ENCODE peak calls at places on chromosomes 12 and 14, in six cellular contexts. One of them, this sample, is unnamed.

GRCh38 chr12:26298785-26299621 is 103.6 kb downstream of the SSPN start:
- DNase-seq in BJ: peak; percentile 65
- DNase-seq in Peyer's patch: no peak
- DNase-seq in astrocyte of the cerebellum: peak; percentile 55
- DNase-seq in IMR-90: peak; percentile 83
- DNase-seq in upper lobe of right lung: no peak
- DNase-seq in this sample: no peak

GRCh38 chr12:17528394-17528793 is 561.6 kb downstream of the RERGL start:
- DNase-seq in BJ: no peak
- DNase-seq in Peyer's patch: no peak
- DNase-seq in astrocyte of the cerebellum: no peak
- DNase-seq in IMR-90: no peak
- DNase-seq in upper lobe of right lung: no peak
- DNase-seq in this sample: no peak

GRCh38 chr12:76670776-76671175 is 93.1 kb upstream of the ZDHHC17 start:
- DNase-seq in BJ: peak; percentile 84
- DNase-seq in Peyer's patch: no peak
- DNase-seq in astrocyte of the cerebellum: no peak
- DNase-seq in IMR-90: peak; percentile 80
- DNase-seq in upper lobe of right lung: no peak
- DNase-seq in this sample: no peak

GRCh38 chr12:4137015-4137414 is 136.5 kb upstream of the CCND2 start:
- DNase-seq in BJ: no peak
- DNase-seq in Peyer's patch: no peak
- DNase-seq in astrocyte of the cerebellum: no peak
- DNase-seq in IMR-90: no peak
- DNase-seq in upper lobe of right lung: no peak
- DNase-seq in this sample: no peak

GRCh38 chr12:2198088-2198501 is 145.3 kb downstream of the CACNA1C start:
- DNase-seq in BJ: peak; percentile 41
- DNase-seq in Peyer's patch: no peak
- DNase-seq in astrocyte of the cerebellum: peak; percentile 80
- DNase-seq in IMR-90: peak; percentile 64
- DNase-seq in upper lobe of right lung: no peak
- DNase-seq in this sample: peak; percentile 42

GRCh38 chr14:89041245-89041585 is 216.8 kb downstream of the TTC8 start:
- DNase-seq in BJ: no peak
- DNase-seq in Peyer's patch: no peak
- DNase-seq in astrocyte of the cerebellum: no peak
- DNase-seq in IMR-90: no peak
- DNase-seq in upper lobe of right lung: no peak
- DNase-seq in this sample: no peak

GRCh38 chr12:13530966-13531365 is 334.4 kb downstream of the EMP1 start:
- DNase-seq in BJ: no peak
- DNase-seq in Peyer's patch: no peak
- DNase-seq in astrocyte of the cerebellum: no peak
- DNase-seq in IMR-90: no peak
- DNase-seq in upper lobe of right lung: peak; percentile 52
- DNase-seq in this sample: no peak

GRCh38 chr14:35525695-35526094 is 8.3 kb upstream of the INSM2 start:
- DNase-seq in BJ: no peak
- DNase-seq in Peyer's patch: no peak
- DNase-seq in astrocyte of the cerebellum: no peak
- DNase-seq in IMR-90: no peak
- DNase-seq in upper lobe of right lung: no peak
- DNase-seq in this sample: no peak

GRCh38 chr12:49052451-49053208 is 8.0 kb downstream of the KMT2D start:
- DNase-seq in BJ: no peak
- DNase-seq in Peyer's patch: no peak
- DNase-seq in astrocyte of the cerebellum: no peak
- DNase-seq in IMR-90: no peak
- DNase-seq in upper lobe of right lung: no peak
- DNase-seq in this sample: no peak

GRCh38 chr14:90397401-90398314 is 829 bp downstream of the CALM1 start:
- DNase-seq in BJ: no peak
- DNase-seq in Peyer's patch: peak; percentile 66
- DNase-seq in astrocyte of the cerebellum: no peak
- DNase-seq in IMR-90: peak; percentile 24
- DNase-seq in upper lobe of right lung: peak; percentile 85
- DNase-seq in this sample: no peak

GRCh38 chr12:96078281-96078761 is 42.9 kb upstream of the LTA4H start:
- DNase-seq in BJ: no peak
- DNase-seq in Peyer's patch: no peak
- DNase-seq in astrocyte of the cerebellum: peak; percentile 62
- DNase-seq in IMR-90: peak; percentile 15
- DNase-seq in upper lobe of right lung: peak; percentile 65
- DNase-seq in this sample: no peak

GRCh38 chr12:7190268-7191055 is 976 bp downstream of the PEX5 start:
- DNase-seq in BJ: no peak
- DNase-seq in Peyer's patch: no peak
- DNase-seq in astrocyte of the cerebellum: no peak
- DNase-seq in IMR-90: peak; percentile 6
- DNase-seq in upper lobe of right lung: peak; percentile 70
- DNase-seq in this sample: no peak

GRCh38 chr14:90495357-90496276 is 98.8 kb downstream of the CALM1 start:
- DNase-seq in BJ: no peak
- DNase-seq in Peyer's patch: no peak
- DNase-seq in astrocyte of the cerebellum: peak; percentile 71
- DNase-seq in IMR-90: peak; percentile 75
- DNase-seq in upper lobe of right lung: no peak
- DNase-seq in this sample: peak; percentile 16

GRCh38 chr14:34539407-34540180 is at the start of gene EAPP:
- DNase-seq in BJ: peak; percentile 79
- DNase-seq in Peyer's patch: peak; percentile 98
- DNase-seq in astrocyte of the cerebellum: peak; percentile 91
- DNase-seq in IMR-90: peak; percentile 97
- DNase-seq in upper lobe of right lung: peak; percentile 100
- DNase-seq in this sample: peak; percentile 87

GRCh38 chr14:31106768-31107167 is 80.6 kb upstream of the STRN3 start:
- DNase-seq in BJ: no peak
- DNase-seq in Peyer's patch: no peak
- DNase-seq in astrocyte of the cerebellum: no peak
- DNase-seq in IMR-90: peak; percentile 56
- DNase-seq in upper lobe of right lung: no peak
- DNase-seq in this sample: peak; percentile 4

GRCh38 chr12:113422030-113422900 is at the start of gene SDSL:
- DNase-seq in BJ: peak; percentile 27
- DNase-seq in Peyer's patch: peak; percentile 19
- DNase-seq in astrocyte of the cerebellum: no peak
- DNase-seq in IMR-90: peak; percentile 80
- DNase-seq in upper lobe of right lung: peak; percentile 88
- DNase-seq in this sample: peak; percentile 57

GRCh38 chr14:35140718-35141581 is 18.6 kb downstream of the PRORP start:
- DNase-seq in BJ: no peak
- DNase-seq in Peyer's patch: no peak
- DNase-seq in astrocyte of the cerebellum: no peak
- DNase-seq in IMR-90: peak; percentile 52
- DNase-seq in upper lobe of right lung: no peak
- DNase-seq in this sample: no peak

GRCh38 chr14:60220917-60221316 is 28.1 kb upstream of the PPM1A start:
- DNase-seq in BJ: no peak
- DNase-seq in Peyer's patch: no peak
- DNase-seq in astrocyte of the cerebellum: no peak
- DNase-seq in IMR-90: no peak
- DNase-seq in upper lobe of right lung: no peak
- DNase-seq in this sample: no peak

GRCh38 chr12:57239587-57240068 is 10.1 kb downstream of the SHMT2 start:
- DNase-seq in BJ: no peak
- DNase-seq in Peyer's patch: no peak
- DNase-seq in astrocyte of the cerebellum: no peak
- DNase-seq in IMR-90: no peak
- DNase-seq in upper lobe of right lung: no peak
- DNase-seq in this sample: no peak

GRCh38 chr12:132217800-132218518 is 73.7 kb downstream of the NOC4L start:
- DNase-seq in BJ: no peak
- DNase-seq in Peyer's patch: no peak
- DNase-seq in astrocyte of the cerebellum: no peak
- DNase-seq in IMR-90: no peak
- DNase-seq in upper lobe of right lung: no peak
- DNase-seq in this sample: no peak

GRCh38 chr12:132218519-132218860 is 74.2 kb downstream of the NOC4L start:
- DNase-seq in BJ: no peak
- DNase-seq in Peyer's patch: no peak
- DNase-seq in astrocyte of the cerebellum: no peak
- DNase-seq in IMR-90: no peak
- DNase-seq in upper lobe of right lung: no peak
- DNase-seq in this sample: no peak

GRCh38 chr12:132217371-132217770 is 73.1 kb downstream of the NOC4L start:
- DNase-seq in BJ: no peak
- DNase-seq in Peyer's patch: no peak
- DNase-seq in astrocyte of the cerebellum: no peak
- DNase-seq in IMR-90: no peak
- DNase-seq in upper lobe of right lung: no peak
- DNase-seq in this sample: no peak

GRCh38 chr12:132219323-132219722 is 75.1 kb downstream of the NOC4L start:
- DNase-seq in BJ: no peak
- DNase-seq in Peyer's patch: no peak
- DNase-seq in astrocyte of the cerebellum: no peak
- DNase-seq in IMR-90: no peak
- DNase-seq in upper lobe of right lung: peak; percentile 52
- DNase-seq in this sample: no peak

GRCh38 chr12:132218915-132219314 is 74.7 kb downstream of the NOC4L start:
- DNase-seq in BJ: no peak
- DNase-seq in Peyer's patch: no peak
- DNase-seq in astrocyte of the cerebellum: no peak
- DNase-seq in IMR-90: no peak
- DNase-seq in upper lobe of right lung: peak; percentile 53
- DNase-seq in this sample: no peak
- TF ChIP-seq CTCF in BJ: peak; percentile 38
- TF ChIP-seq CTCF in Peyer's patch: peak; percentile 37
- TF ChIP-seq CTCF in astrocyte of the cerebellum: peak; percentile 16
- TF ChIP-seq CTCF in IMR-90: peak; percentile 15
- TF ChIP-seq CTCF in upper lobe of right lung: peak; percentile 20
- TF ChIP-seq CTCF in this sample: peak; percentile 41

GRCh38 chr12:46369095-46369473 is 3.5 kb downstream of the SLC38A2 start:
- DNase-seq in BJ: no peak
- DNase-seq in Peyer's patch: no peak
- DNase-seq in astrocyte of the cerebellum: no peak
- DNase-seq in IMR-90: no peak
- DNase-seq in upper lobe of right lung: no peak
- DNase-seq in this sample: no peak
- H3K4me3 ChIP-seq in BJ: peak overlapping the region; percentile 65
- H3K4me3 ChIP-seq in Peyer's patch: peak overlapping the region; percentile 94
- H3K4me3 ChIP-seq in astrocyte of the cerebellum: peak overlapping the region; percentile 96
- H3K4me3 ChIP-seq in IMR-90: peak overlapping the region; percentile 82
- H3K4me3 ChIP-seq in upper lobe of right lung: peak overlapping the region; percentile 92
- H3K4me3 ChIP-seq in this sample: peak overlapping the region; percentile 88

GRCh38 chr14:104346112-104346462 is 207.7 kb downstream of the KIF26A start:
- DNase-seq in BJ: no peak
- DNase-seq in Peyer's patch: no peak
- DNase-seq in astrocyte of the cerebellum: no peak
- DNase-seq in IMR-90: no peak
- DNase-seq in upper lobe of right lung: no peak
- DNase-seq in this sample: no peak
- TF ChIP-seq CTCF in BJ: no peak
- TF ChIP-seq CTCF in Peyer's patch: no peak
- TF ChIP-seq CTCF in astrocyte of the cerebellum: no peak
- TF ChIP-seq CTCF in IMR-90: no peak
- TF ChIP-seq CTCF in upper lobe of right lung: no peak
- TF ChIP-seq CTCF in this sample: no peak

GRCh38 chr14:24441485-24441884 is 1.1 kb downstream of the SDR39U1 start:
- DNase-seq in BJ: no peak
- DNase-seq in Peyer's patch: no peak
- DNase-seq in astrocyte of the cerebellum: no peak
- DNase-seq in IMR-90: no peak
- DNase-seq in upper lobe of right lung: no peak
- DNase-seq in this sample: no peak
- H3K4me3 ChIP-seq in BJ: peak overlapping the region; percentile 60
- H3K4me3 ChIP-seq in Peyer's patch: peak overlapping the region; percentile 53
- H3K4me3 ChIP-seq in astrocyte of the cerebellum: peak overlapping the region; percentile 81
- H3K4me3 ChIP-seq in IMR-90: peak overlapping the region; percentile 54
- H3K4me3 ChIP-seq in upper lobe of right lung: peak overlapping the region; percentile 55
- H3K4me3 ChIP-seq in this sample: peak overlapping the region; percentile 64

GRCh38 chr14:99274346-99275221 is 2.6 kb upstream of the BCL11B start:
- DNase-seq in BJ: no peak
- DNase-seq in Peyer's patch: no peak
- DNase-seq in astrocyte of the cerebellum: peak; percentile 57
- DNase-seq in IMR-90: peak; percentile 37
- DNase-seq in upper lobe of right lung: no peak
- DNase-seq in this sample: peak; percentile 5
- TF ChIP-seq CTCF in BJ: peak; percentile 21
- TF ChIP-seq CTCF in Peyer's patch: peak; percentile 46
- TF ChIP-seq CTCF in astrocyte of the cerebellum: peak; percentile 46
- TF ChIP-seq CTCF in IMR-90: peak; percentile 6
- TF ChIP-seq CTCF in upper lobe of right lung: peak; percentile 20
- TF ChIP-seq CTCF in this sample: peak; percentile 34

DNA sequence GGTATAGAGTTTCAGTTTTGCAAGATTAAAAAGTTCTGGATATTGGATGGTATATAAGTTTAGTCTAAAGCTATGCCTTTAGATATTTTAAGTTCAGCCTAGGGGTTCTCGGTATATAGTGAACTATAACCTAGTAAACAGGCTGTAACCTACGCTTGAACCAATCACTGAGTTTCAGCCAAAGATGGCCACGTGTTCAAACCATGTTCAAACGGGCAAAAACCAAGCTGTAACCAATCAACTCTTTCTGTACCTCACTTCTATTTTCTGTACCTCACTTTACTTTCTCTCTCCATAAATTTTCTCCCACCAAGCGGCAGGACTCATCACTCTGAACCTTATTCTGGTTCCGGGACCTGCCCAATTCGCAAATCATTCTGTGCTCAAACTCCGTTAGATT is 1.4 kb downstream of the TMBIM4 start:
- DNase-seq in BJ: no peak
- DNase-seq in Peyer's patch: no peak
- DNase-seq in astrocyte of the cerebellum: no peak
- DNase-seq in IMR-90: no peak
- DNase-seq in upper lobe of right lung: no peak
- DNase-seq in this sample: no peak
- H3K4me3 ChIP-seq in BJ: peak overlapping the region; percentile 91
- H3K4me3 ChIP-seq in Peyer's patch: peak overlapping the region; percentile 84
- H3K4me3 ChIP-seq in astrocyte of the cerebellum: peak overlapping the region; percentile 63
- H3K4me3 ChIP-seq in IMR-90: no peak overlapping the region
- H3K4me3 ChIP-seq in upper lobe of right lung: peak overlapping the region; percentile 86
- H3K4me3 ChIP-seq in this sample: peak overlapping the region; percentile 79

This sample was measured in AG09309.